ENCODE peak calls at places on chromosome 16, in nine cellular contexts. G is ovary, J is mucosa of descending colon, C is spleen, Z is foreskin fibroblast, P is bronchial epithelial cell, Q is left ventricle myocardium inferior, Y is heart right ventricle, E is psoas muscle. K is an unnamed sample.
A peak's percentile ranks its signal among the peaks of the same experiment; 100 is the strongest.

GRCh38 chr16:20538687-20539086 is 37.5 kb downstream of the ACSM2B start:
- DNase-seq in G (no peak), J (no peak), C (no peak), Z (no peak), P (no peak), Q (no peak), Y (no peak), E (no peak), K (no peak)

GRCh38 chr16:74591914-74592650 is 14.8 kb downstream of the GLG1 start:
- DNase-seq in G (no peak), J (no peak), C (no peak), Z (no peak), P (no peak), Q (no peak), Y (no peak), E (no peak), K (no peak)

GRCh38 chr16:47928008-47928407 is 227.8 kb downstream of the ABCC12 start:
- DNase-seq in G (no peak), J (no peak), C (no peak), Z (no peak), P (no peak), Q (no peak), Y (no peak), E (no peak), K (peak; percentile 17)

GRCh38 chr16:74485916-74486315 is 64.6 kb upstream of the CLEC18B start:
- DNase-seq in G (no peak), J (no peak), C (no peak), Z (no peak), P (peak; percentile 39), Q (no peak), Y (no peak), E (no peak), K (no peak)

GRCh38 chr16:57377080-57377841 is 5.0 kb downstream of the CX3CL1 start:
- DNase-seq in G (no peak), J (peak; percentile 43), C (no peak), Z (no peak), P (peak; percentile 60), Q (no peak), Y (no peak), E (no peak), K (peak; percentile 93)

GRCh38 chr16:50742521-50743150 is 750 bp downstream of the CYLD start:
- DNase-seq in G (peak; percentile 62), J (no peak), C (no peak), Z (peak; percentile 78), P (peak; percentile 38), Q (peak; percentile 29), Y (peak; percentile 13), E (peak; percentile 68), K (peak; percentile 67)

GRCh38 chr16:17359778-17360177 is 111.0 kb downstream of the XYLT1 start:
- DNase-seq in G (no peak), J (no peak), C (peak; percentile 64), Z (peak; percentile 83), P (no peak), Q (no peak), Y (no peak), E (no peak), K (peak; percentile 28)

GRCh38 chr16:80028581-80029380 is 428.2 kb upstream of the MAF start:
- DNase-seq in G (no peak), J (no peak), C (no peak), Z (no peak), P (no peak), Q (no peak), Y (no peak), E (no peak), K (no peak)

GRCh38 chr16:49068224-49068623 is 213.4 kb downstream of the CBLN1 start:
- DNase-seq in G (no peak), J (no peak), C (no peak), Z (no peak), P (no peak), Q (no peak), Y (no peak), E (no peak), K (no peak)
- TF ChIP-seq CTCF in G (no peak), J (no peak), C (no peak), Z (no peak), P (no peak), Q (no peak), Y (no peak), E (no peak), K (no peak)

DNA sequence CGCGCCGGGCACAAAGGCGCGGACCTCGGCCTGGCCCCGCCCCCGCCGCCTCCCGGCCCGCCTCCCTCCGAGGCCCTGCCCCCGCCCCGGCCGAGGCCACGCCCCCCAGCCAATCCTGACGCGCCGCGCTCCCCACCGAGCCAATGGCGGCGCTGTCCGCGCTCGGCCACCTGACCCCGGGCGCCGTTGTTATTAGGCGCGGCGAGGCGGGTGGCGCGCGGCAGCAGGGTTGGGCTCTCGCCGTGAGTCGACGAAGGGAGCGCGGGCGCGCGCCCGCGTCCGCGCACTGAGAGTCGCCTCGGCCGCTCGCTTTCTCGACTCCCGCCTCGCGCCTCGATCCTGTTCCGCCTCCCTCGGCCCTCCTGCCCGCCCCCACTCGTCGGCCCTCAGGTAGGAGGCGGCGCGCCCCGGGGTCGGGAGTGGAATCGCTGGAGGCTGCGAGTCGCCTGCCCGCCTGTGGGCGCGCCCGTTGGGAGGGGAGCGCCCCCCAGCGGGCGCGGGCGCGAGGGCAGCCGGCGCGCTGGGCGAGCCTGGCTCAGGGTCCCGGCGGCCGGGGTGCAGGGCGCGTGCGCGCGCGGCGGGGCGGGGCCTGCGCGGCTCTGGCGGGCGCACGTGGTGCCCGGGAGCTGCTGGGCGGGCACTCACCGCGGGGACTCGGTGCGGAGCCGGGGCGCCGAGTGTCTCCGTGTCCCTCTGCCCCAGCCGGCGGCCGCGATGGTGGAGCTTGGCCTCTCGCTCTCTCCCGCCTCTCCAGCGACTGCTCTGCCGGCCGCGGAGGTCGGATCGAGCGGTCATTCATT is 405 bp upstream of the CBLN1 start:
- DNase-seq in G (peak; percentile 59), J (peak; percentile 91), C (peak; percentile 84), Z (peak; percentile 76), P (peak; percentile 46), Q (peak; percentile 83), Y (peak; percentile 84), E (peak; percentile 89), K (peak; percentile 91)
- H3K4me3 ChIP-seq in G (peak overlapping the region; percentile 14), J (no peak overlapping the region), C (peak overlapping the region; percentile 49), Z (no peak overlapping the region), P (peak overlapping the region; percentile 40), Q (peak overlapping the region; percentile 67), Y (peak overlapping the region; percentile 11), E (peak overlapping the region; percentile 67), K (peak overlapping the region; percentile 35)

GRCh38 chr16:29675811-29676643 is 3.0 kb upstream of the QPRT start:
- DNase-seq in G (no peak), J (no peak), C (no peak), Z (peak; percentile 55), P (peak; percentile 12), Q (no peak), Y (no peak), E (no peak), K (peak; percentile 57)

GRCh38 chr16:29673501-29673900 is 5.5 kb upstream of the QPRT start:
- DNase-seq in G (no peak), J (no peak), C (no peak), Z (no peak), P (no peak), Q (no peak), Y (no peak), E (no peak), K (no peak)

GRCh38 chr16:29676989-29677388 is 2.0 kb upstream of the QPRT start:
- DNase-seq in G (no peak), J (no peak), C (no peak), Z (no peak), P (no peak), Q (no peak), Y (no peak), E (no peak), K (no peak)

GRCh38 chr16:29678691-29679267 is at the start of gene QPRT:
- DNase-seq in G (peak; percentile 66), J (peak; percentile 79), C (no peak), Z (peak; percentile 68), P (no peak), Q (peak; percentile 46), Y (peak; percentile 54), E (no peak), K (peak; percentile 76)

DNA sequence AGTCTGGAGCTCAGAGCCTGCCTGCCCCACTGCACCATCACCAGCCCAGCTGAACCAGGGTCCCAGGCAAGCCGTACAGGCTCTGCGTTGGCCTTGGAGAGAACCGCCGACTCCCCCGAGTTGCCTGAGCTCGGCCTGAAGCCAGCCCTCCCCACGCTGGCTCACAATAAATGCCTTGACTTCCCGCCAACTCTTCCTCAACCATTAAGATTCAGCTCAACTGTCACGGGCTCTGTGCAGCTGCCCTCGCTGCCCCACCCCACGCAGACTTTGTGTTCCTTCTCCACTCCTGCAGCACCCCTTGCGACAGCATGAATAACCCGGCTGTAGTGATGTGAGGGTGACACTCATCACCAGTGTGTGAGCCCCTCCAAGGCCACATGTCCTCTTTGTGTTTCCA is 4.8 kb upstream of the QPRT start:
- DNase-seq in G (peak; percentile 91), J (peak; percentile 73), C (no peak), Z (peak; percentile 48), P (no peak), Q (peak; percentile 39), Y (peak; percentile 43), E (peak; percentile 71), K (no peak)
- TF ChIP-seq CTCF in G (no peak), J (no peak), C (no peak), Z (no peak), P (no peak), Q (no peak), Y (no peak), E (no peak), K (no peak)

GRCh38 chr16:87954826-87955225 is 3.6 kb downstream of the BANP start:
- DNase-seq in G (peak; percentile 45), J (peak; percentile 72), C (no peak), Z (no peak), P (no peak), Q (no peak), Y (no peak), E (no peak), K (no peak)

GRCh38 chr16:87957296-87958069 is 6.2 kb downstream of the BANP start:
- DNase-seq in G (no peak), J (peak; percentile 56), C (no peak), Z (no peak), P (no peak), Q (no peak), Y (no peak), E (no peak), K (no peak)

GRCh38 chr16:87955302-87956168 is 4.3 kb downstream of the BANP start:
- DNase-seq in G (no peak), J (no peak), C (no peak), Z (peak; percentile 48), P (no peak), Q (no peak), Y (no peak), E (no peak), K (no peak)

GRCh38 chr16:87956771-87957279 is 5.6 kb downstream of the BANP start:
- DNase-seq in G (no peak), J (no peak), C (no peak), Z (peak; percentile 78), P (peak; percentile 37), Q (no peak), Y (no peak), E (no peak), K (peak; percentile 65)

DNA sequence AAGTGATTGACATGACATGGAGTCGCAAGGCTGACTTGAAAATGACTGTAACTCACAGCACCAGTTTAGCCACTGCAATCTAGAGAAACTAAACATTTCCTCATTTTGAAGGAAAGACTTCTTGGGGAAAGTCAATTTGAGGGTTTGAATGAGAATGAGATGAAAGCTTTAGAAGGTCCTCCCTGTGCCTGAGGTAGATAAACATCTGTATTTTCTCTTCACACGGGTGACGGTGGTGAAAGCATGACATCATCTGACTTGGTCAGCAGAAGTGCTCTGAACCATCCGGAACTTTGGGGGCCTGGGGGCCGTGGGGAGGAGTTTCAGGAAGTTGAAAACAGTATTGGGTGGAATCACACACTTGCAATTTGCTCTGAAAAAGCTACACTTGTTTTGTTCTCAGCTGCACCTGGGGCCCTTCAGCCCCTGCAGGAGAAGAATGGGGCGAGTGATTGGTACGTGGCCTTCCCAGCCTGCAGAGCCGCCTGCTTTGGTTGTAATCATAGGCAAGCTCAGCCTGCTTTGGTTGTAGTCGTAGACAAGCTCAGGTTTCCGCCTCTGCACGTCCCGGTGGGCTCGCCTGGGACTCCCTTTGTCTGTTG is 5.0 kb downstream of the BANP start:
- DNase-seq in G (no peak), J (no peak), C (peak; percentile 88), Z (peak; percentile 82), P (no peak), Q (peak; percentile 50), Y (peak; percentile 66), E (no peak), K (peak; percentile 82)
- H3K4me3 ChIP-seq in G (no peak overlapping the region), J (no peak overlapping the region), C (no peak overlapping the region), Z (peak overlapping the region; percentile 2), P (no peak overlapping the region), Q (peak overlapping the region; percentile 21), Y (no peak overlapping the region), E (peak overlapping the region; percentile 2), K (peak overlapping the region; percentile 17)

K was measured in GM12865.